ENCODE peak calls at places on chromosome 13, in five cellular contexts. I is neuronal stem cell, O is mesendoderm, S is H1, D is mesenchymal stem cell. B is an unnamed sample.

GRCh38 chr13:47233734-47234133 is 336.9 kb upstream of the HTR2A start:
- DNase-seq in I (no peak), O (no peak), S (no peak), D (no peak), B (no peak)

GRCh38 chr13:37127706-37128241 is 22.3 kb upstream of the CSNK1A1L start:
- DNase-seq in I (no peak), O (no peak), S (no peak), D (peak), B (no peak)

GRCh38 chr13:93927431-93927830 is 552.1 kb downstream of the DCT start:
- DNase-seq in I (no peak), O (no peak), S (no peak), D (no peak), B (no peak)

GRCh38 chr13:108551674-108552073 is 77.7 kb upstream of the MYO16 start:
- DNase-seq in I (no peak), O (no peak), S (no peak), D (peak), B (no peak)

GRCh38 chr13:46523972-46524737 is 28.8 kb upstream of the LRCH1 start:
- DNase-seq in I (no peak), O (no peak), S (no peak), D (no peak), B (no peak)

GRCh38 chr13:37143901-37144300 is 38.4 kb upstream of the CSNK1A1L start:
- DNase-seq in I (no peak), O (no peak), S (no peak), D (no peak), B (no peak)

GRCh38 chr13:51355217-51355616 is 15.7 kb downstream of the SERPINE3 start:
- DNase-seq in I (no peak), O (no peak), S (no peak), D (no peak), B (no peak)

GRCh38 chr13:75621147-75621546 is 15.0 kb upstream of the LMO7 start:
- DNase-seq in I (no peak), O (no peak), S (no peak), D (no peak), B (no peak)

GRCh38 chr13:30718661-30719520 is 16.5 kb upstream of the ALOX5AP start:
- DNase-seq in I (no peak), O (no peak), S (no peak), D (peak), B (no peak)

GRCh38 chr13:108561152-108561551 is 68.3 kb upstream of the MYO16 start:
- DNase-seq in I (no peak), O (no peak), S (no peak), D (no peak), B (no peak)

GRCh38 chr13:48431431-48431830 is 18.5 kb upstream of the LPAR6 start:
- DNase-seq in I (no peak), O (no peak), S (no peak), D (peak), B (no peak)

GRCh38 chr13:93309886-93310520 is 83.4 kb downstream of the GPC6 start:
- DNase-seq in I (peak), O (peak), S (no peak), D (peak), B (no peak)

GRCh38 chr13:101424381-101425155 is 8.3 kb upstream of the NALCN start:
- DNase-seq in I (no peak), O (no peak), S (no peak), D (no peak), B (no peak)

GRCh38 chr13:71517004-71517403 is 350.0 kb downstream of the DACH1 start:
- DNase-seq in I (no peak), O (no peak), S (no peak), D (peak), B (no peak)

GRCh38 chr13:52846567-52847321 is 1.7 kb downstream of the PCDH8 start:
- DNase-seq in I (peak), O (peak), S (no peak), D (no peak), B (peak)

GRCh38 chr13:33940898-33941297 is 122.9 kb downstream of the RFC3 start:
- DNase-seq in I (peak), O (peak), S (no peak), D (peak), B (peak)

GRCh38 chr13:72983085-72983768 is 75.6 kb upstream of the KLF5 start:
- DNase-seq in I (no peak), O (no peak), S (no peak), D (peak), B (no peak)

GRCh38 chr13:32791545-32792172 is 205.4 kb downstream of the PDS5B start:
- DNase-seq in I (no peak), O (no peak), S (no peak), D (peak), B (no peak)

GRCh38 chr13:108795841-108796240 is 166.4 kb downstream of the MYO16 start:
- DNase-seq in I (no peak), O (peak), S (no peak), D (peak), B (no peak)

GRCh38 chr13:23578411-23579071 is 8.3 kb downstream of the TNFRSF19 start:
- DNase-seq in I (no peak), O (peak), S (peak), D (peak), B (peak)

GRCh38 chr13:106155411-106155810 is 380.1 kb downstream of the EFNB2 start:
- DNase-seq in I (no peak), O (no peak), S (no peak), D (peak), B (no peak)

GRCh38 chr13:82248713-82249112 is 1633.6 kb downstream of the SLITRK1 start:
- DNase-seq in I (no peak), O (no peak), S (no peak), D (peak), B (no peak)

GRCh38 chr13:104954210-104954609 is 1581.3 kb downstream of the EFNB2 start:
- DNase-seq in I (no peak), O (no peak), S (no peak), D (peak), B (no peak)

GRCh38 chr13:97659602-97660001 is 225.6 kb downstream of the RAP2A start:
- DNase-seq in I (peak), O (peak), S (no peak), D (peak), B (no peak)

GRCh38 chr13:108269601-108270328 is at the start of gene TNFSF13B:
- DNase-seq in I (no peak), O (peak), S (peak), D (peak), B (peak)

GRCh38 chr13:106507560-106508274 is 27.7 kb downstream of the EFNB2 start:
- DNase-seq in I (no peak), O (peak), S (no peak), D (peak), B (no peak)

GRCh38 chr13:26037302-26037701 is 14.5 kb downstream of the SHISA2 start:
- DNase-seq in I (peak), O (peak), S (peak), D (no peak), B (peak)

GRCh38 chr13:77893066-77893465 is 25.6 kb downstream of the EDNRB start:
- DNase-seq in I (no peak), O (no peak), S (no peak), D (peak), B (peak)

GRCh38 chr13:97017322-97017721 is 23.0 kb upstream of the OXGR1 start:
- DNase-seq in I (no peak), O (no peak), S (no peak), D (no peak), B (no peak)

GRCh38 chr13:110455941-110456340 is 105.6 kb downstream of the RAB20 start:
- DNase-seq in I (peak), O (peak), S (peak), D (peak), B (peak)
- H3K9ac ChIP-seq in I (no peak), O (no peak), S (no peak), D (no peak), B (no peak)

GRCh38 chr13:111043575-111043982 is 71.5 kb upstream of the ARHGEF7 start:
- DNase-seq in I (no peak), O (peak), S (no peak), D (peak), B (no peak)
- H3K27ac ChIP-seq in I (no peak), O (no peak), S (no peak), D (no peak), B (no peak)

DNA sequence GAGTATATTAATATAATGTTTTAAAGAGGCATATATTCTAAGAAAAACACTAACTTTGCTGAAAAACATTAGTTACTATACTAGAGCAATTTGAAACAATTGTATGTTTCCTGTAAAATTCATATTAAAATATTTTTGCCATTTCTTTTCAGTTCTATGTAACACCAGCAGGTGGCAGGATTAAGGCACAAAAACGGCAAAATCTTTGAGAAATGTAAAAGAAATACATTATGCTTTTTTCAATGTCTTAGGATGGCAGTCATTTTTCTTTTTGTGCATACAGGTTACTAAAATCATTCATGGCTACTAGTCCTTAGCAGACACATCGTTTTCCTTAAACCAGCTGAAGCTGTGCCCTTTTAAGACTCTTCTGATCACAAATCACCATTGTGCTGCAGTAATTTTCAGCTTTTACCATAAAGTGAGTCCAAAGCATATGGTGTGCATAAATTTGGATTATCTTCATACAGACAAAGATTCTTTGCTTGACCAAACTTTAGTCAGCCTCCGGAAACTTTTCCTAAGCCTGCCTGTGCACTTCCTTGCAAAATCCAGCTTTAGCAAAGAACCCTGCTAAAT is 800.7 kb upstream of the SLITRK5 start:
- DNase-seq in I (no peak), O (peak), S (no peak), D (peak), B (no peak)
- H2BK15ac ChIP-seq in I (no peak), O (no peak), S (no peak), D (no peak), B (no peak)

GRCh38 chr13:41018583-41018909 is 570 bp downstream of the ELF1 start:
- DNase-seq in I (no peak), O (no peak), S (no peak), D (no peak), B (no peak)

GRCh38 chr13:41017153-41017552 is 2.0 kb downstream of the ELF1 start:
- DNase-seq in I (no peak), O (no peak), S (no peak), D (peak), B (no peak)

GRCh38 chr13:41019578-41020347 is 647 bp upstream of the ELF1 start:
- DNase-seq in I (no peak), O (peak), S (no peak), D (no peak), B (no peak)

GRCh38 chr13:41019027-41019487 is at the start of gene ELF1:
- DNase-seq in I (no peak), O (peak), S (no peak), D (peak), B (no peak)

GRCh38 chr13:41017744-41018582 is 1.2 kb downstream of the ELF1 start:
- DNase-seq in I (no peak), O (no peak), S (no peak), D (peak), B (no peak)
- H3K9ac ChIP-seq in I (no peak), O (no peak), S (no peak), D (peak), B (no peak)

DNA sequence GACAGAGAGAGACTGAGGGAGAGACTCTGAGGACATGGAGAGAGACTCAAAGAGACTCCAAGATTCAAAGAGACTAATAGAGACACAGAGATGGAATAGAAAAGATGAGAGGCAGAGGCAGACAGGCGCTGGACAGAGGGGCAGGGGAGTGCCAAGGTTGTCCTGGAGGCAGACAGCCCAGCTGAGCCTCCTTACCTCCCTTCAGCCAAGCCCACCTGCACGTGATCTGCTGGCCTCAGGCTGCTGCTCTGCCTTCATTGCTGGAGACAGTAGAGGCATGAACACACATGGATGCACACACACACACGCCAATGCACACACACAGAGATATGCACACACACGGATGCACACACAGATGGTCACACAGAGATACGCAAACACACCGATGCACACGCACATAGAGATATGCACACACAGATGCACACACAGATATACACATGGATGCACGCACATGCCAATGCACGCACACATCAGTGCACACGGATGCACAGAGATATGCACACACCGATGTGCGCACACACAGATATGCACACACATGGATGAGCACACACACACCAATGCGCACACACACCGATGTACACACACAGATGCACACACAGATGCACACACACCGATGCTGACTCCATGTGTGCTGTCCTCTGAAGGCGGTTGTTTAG is 3.3 kb upstream of the F10 start:
- DNase-seq in I (no peak), O (no peak), S (no peak), D (no peak), B (no peak)
- H3K27ac ChIP-seq in I (no peak), O (no peak), S (no peak), D (no peak), B (no peak)

DNA sequence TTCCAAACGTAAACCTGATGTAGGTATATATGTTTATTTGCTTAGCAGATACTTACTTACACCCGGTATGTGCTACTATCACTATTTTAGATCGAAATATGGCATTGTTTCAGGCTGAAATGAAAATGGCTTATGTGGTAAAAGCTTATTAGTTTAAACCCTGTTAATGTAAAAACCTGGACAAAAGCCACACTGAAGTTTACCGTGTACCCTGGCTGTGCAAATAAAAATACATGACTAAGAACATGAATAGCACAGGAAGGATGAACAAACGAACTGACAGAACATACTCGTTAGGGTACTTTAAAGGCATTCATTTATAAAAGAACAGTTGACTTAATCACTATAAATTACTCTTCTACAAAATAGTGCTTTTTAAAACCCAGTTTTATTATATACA is 6.6 kb downstream of the CLDN10 start:
- DNase-seq in I (no peak), O (no peak), S (no peak), D (no peak), B (no peak)
- H2BK15ac ChIP-seq in I (no peak), O (no peak), S (no peak), D (no peak), B (no peak)

GRCh38 chr13:31790992-31791391 is 51.7 kb downstream of the RXFP2 start:
- DNase-seq in I (no peak), O (no peak), S (no peak), D (peak), B (no peak)
- H3K9ac ChIP-seq in I (no peak), O (no peak), S (no peak), D (no peak), B (no peak)

GRCh38 chr13:98689347-98689968 is 63.0 kb downstream of the SLC15A1 start:
- DNase-seq in I (no peak), O (no peak), S (no peak), D (no peak), B (no peak)

GRCh38 chr13:98688373-98688772 is 64.1 kb downstream of the SLC15A1 start:
- DNase-seq in I (no peak), O (peak), S (no peak), D (no peak), B (no peak)

GRCh38 chr13:98690348-98691041 is 62.0 kb downstream of the SLC15A1 start:
- DNase-seq in I (no peak), O (no peak), S (no peak), D (no peak), B (no peak)

GRCh38 chr13:98686281-98686680 is 66.2 kb downstream of the SLC15A1 start:
- DNase-seq in I (no peak), O (no peak), S (no peak), D (no peak), B (no peak)

GRCh38 chr13:98687319-98687718 is 65.2 kb downstream of the SLC15A1 start:
- DNase-seq in I (no peak), O (no peak), S (no peak), D (no peak), B (no peak)
- H3K27ac ChIP-seq in I (no peak), O (no peak), S (no peak), D (no peak), B (no peak)